ENCODE peak calls at places on chromosome 13, in ten cellular contexts. S, K, X, Y, L, R, U, E, J and O are unnamed samples.

GRCh38 chr13:97653741-97654140 is 219.8 kb downstream of the RAP2A start:
- DNase-seq in L (peak), J (no peak), X (no peak), R (no peak), K (peak), U (no peak), Y (no peak), S (peak), E (no peak), O (no peak)

GRCh38 chr13:84684048-84684662 is 801.9 kb upstream of the SLITRK1 start:
- DNase-seq in Y (no peak), J (no peak), L (peak), R (peak), U (no peak), E (no peak), K (no peak), S (no peak), X (no peak), O (no peak)

GRCh38 chr13:27556109-27556508 is 64.2 kb downstream of the LNX2 start:
- DNase-seq in K (peak), E (no peak), R (no peak), L (peak), U (no peak), S (no peak), X (no peak), Y (peak), J (no peak), O (no peak)

GRCh38 chr13:44241638-44242037 is 132.0 kb upstream of the SERP2 start:
- DNase-seq in S (no peak), J (no peak), Y (no peak), K (no peak), E (no peak), R (no peak), X (no peak), L (no peak), U (no peak), O (no peak)

GRCh38 chr13:105763851-105764250 is 771.6 kb downstream of the EFNB2 start:
- DNase-seq in J (no peak), R (no peak), U (no peak), S (no peak), X (no peak), K (no peak), L (peak), E (no peak), Y (no peak), O (no peak)

GRCh38 chr13:68199271-68199670 is 969.1 kb upstream of the PCDH9 start:
- DNase-seq in R (no peak), L (no peak), E (no peak), Y (no peak), K (no peak), J (no peak), X (no peak), U (no peak), S (no peak), O (no peak)

GRCh38 chr13:51007216-51007615 is 97.6 kb downstream of the RNASEH2B start:
- DNase-seq in J (no peak), L (no peak), R (no peak), Y (no peak), K (no peak), X (no peak), S (no peak), E (no peak), U (no peak), O (no peak)

GRCh38 chr13:77545626-77546412 is 10.3 kb downstream of the SCEL start:
- DNase-seq in K (no peak), X (no peak), L (no peak), R (no peak), U (no peak), Y (no peak), E (no peak), S (no peak), J (no peak), O (no peak)

GRCh38 chr13:70391678-70392077 is 283.4 kb upstream of the KLHL1 start:
- DNase-seq in J (no peak), K (no peak), X (no peak), R (peak), U (no peak), Y (no peak), L (no peak), E (no peak), S (no peak), O (no peak)

GRCh38 chr13:30186644-30187431 is 120.5 kb downstream of the KATNAL1 start:
- DNase-seq in S (no peak), L (no peak), X (no peak), R (no peak), U (no peak), Y (no peak), J (no peak), K (no peak), E (no peak), O (no peak)

GRCh38 chr13:32911506-32911905 is 104.7 kb upstream of the KL start:
- DNase-seq in E (no peak), X (no peak), K (peak), R (peak), L (peak), J (peak), Y (peak), S (peak), U (no peak), O (no peak)

GRCh38 chr13:52925221-52925620 is 76.8 kb upstream of the PCDH8 start:
- DNase-seq in U (no peak), K (no peak), S (no peak), Y (peak), J (no peak), X (no peak), E (no peak), R (peak), L (no peak), O (no peak)

GRCh38 chr13:40206241-40207109 is 460.0 kb downstream of the FOXO1 start:
- DNase-seq in U (no peak), Y (no peak), K (no peak), R (no peak), E (peak), S (no peak), X (peak), J (peak), L (peak), O (peak)

GRCh38 chr13:37490176-37490575 is 108.4 kb downstream of the POSTN start:
- DNase-seq in K (no peak), Y (no peak), J (no peak), S (no peak), R (no peak), X (no peak), U (no peak), L (no peak), E (no peak), O (no peak)

GRCh38 chr13:40910324-40911050 is 108.6 kb downstream of the ELF1 start:
- DNase-seq in J (no peak), K (no peak), U (no peak), R (no peak), E (peak), L (peak), S (no peak), Y (no peak), X (no peak), O (peak)

GRCh38 chr13:31101511-31102170 is 60.1 kb downstream of the HSPH1 start:
- DNase-seq in U (no peak), R (no peak), L (no peak), K (no peak), J (no peak), Y (peak), X (no peak), E (no peak), S (no peak), O (no peak)

GRCh38 chr13:31199849-31200635 is at the start of gene B3GLCT:
- DNase-seq in S (peak), K (peak), E (peak), L (peak), U (no peak), X (peak), J (peak), R (peak), Y (peak), O (peak)

GRCh38 chr13:53198699-53199098 is 170.1 kb downstream of the OLFM4 start:
- DNase-seq in L (no peak), E (no peak), R (no peak), Y (no peak), U (no peak), S (no peak), X (no peak), J (no peak), K (no peak), O (no peak)

GRCh38 chr13:28037399-28037798 is 48.9 kb upstream of the URAD start:
- DNase-seq in K (peak), L (peak), E (peak), J (no peak), U (no peak), Y (no peak), R (no peak), X (no peak), S (no peak), O (no peak)

GRCh38 chr13:41345165-41345920 is 34.3 kb downstream of the NAA16 start:
- DNase-seq in E (no peak), J (no peak), R (no peak), Y (no peak), U (no peak), S (no peak), K (no peak), L (no peak), X (no peak), O (no peak)

GRCh38 chr13:97327071-97327470 is 104.9 kb downstream of the MBNL2 start:
- DNase-seq in J (no peak), U (no peak), S (no peak), L (no peak), X (no peak), Y (no peak), E (no peak), R (no peak), K (no peak), O (no peak)

GRCh38 chr13:25065974-25066770 is 29.8 kb upstream of the PABPC3 start:
- DNase-seq in R (no peak), X (no peak), S (no peak), J (no peak), Y (no peak), E (no peak), U (no peak), L (no peak), K (no peak), O (no peak)

GRCh38 chr13:70634893-70635292 is 526.6 kb upstream of the KLHL1 start:
- DNase-seq in L (no peak), K (no peak), S (no peak), E (no peak), J (no peak), U (no peak), X (no peak), Y (no peak), R (no peak), O (no peak)

GRCh38 chr13:33547035-33547434 is 261.5 kb upstream of the STARD13 start:
- DNase-seq in K (no peak), R (no peak), L (no peak), X (no peak), U (no peak), E (no peak), J (no peak), Y (no peak), S (no peak), O (no peak)

GRCh38 chr13:27383104-27383921 is 41.1 kb upstream of the GTF3A start:
- DNase-seq in Y (no peak), X (no peak), U (no peak), R (peak), E (no peak), L (no peak), S (no peak), J (no peak), K (no peak), O (no peak)

GRCh38 chr13:43195551-43195950 is 172.2 kb downstream of the DNAJC15 start:
- DNase-seq in R (no peak), X (no peak), J (no peak), E (no peak), K (no peak), S (no peak), L (no peak), Y (no peak), U (no peak), O (no peak)

GRCh38 chr13:98447881-98448641 is 128.8 kb downstream of the STK24 start:
- DNase-seq in X (no peak), E (peak), R (peak), U (no peak), L (no peak), K (no peak), Y (no peak), S (peak), J (no peak), O (peak)

GRCh38 chr13:22074403-22074802 is 403.5 kb downstream of the FGF9 start:
- DNase-seq in X (no peak), K (no peak), U (no peak), R (no peak), E (no peak), J (no peak), L (no peak), S (no peak), Y (no peak), O (no peak)

GRCh38 chr13:24284876-24285275 is 24.5 kb upstream of the C1QTNF9 start:
- DNase-seq in K (no peak), E (no peak), X (no peak), L (no peak), R (no peak), U (no peak), S (no peak), Y (no peak), J (no peak), O (no peak)

GRCh38 chr13:89678722-89679121 is 1668.8 kb upstream of the MIR17HG start:
- DNase-seq in Y (no peak), R (no peak), E (no peak), K (no peak), S (no peak), U (no peak), X (no peak), L (no peak), J (no peak), O (no peak)

GRCh38 chr13:43874512-43875092 is 4.9 kb downstream of the CCDC122 start:
- DNase-seq in L (no peak), J (peak), E (no peak), Y (peak), S (peak), U (no peak), K (peak), X (no peak), R (no peak), O (no peak)

GRCh38 chr13:37701306-37701705 is 102.7 kb upstream of the POSTN start:
- DNase-seq in Y (peak), U (no peak), S (peak), K (no peak), R (no peak), L (no peak), X (no peak), E (no peak), J (no peak), O (no peak)

GRCh38 chr13:33112745-33113144 is 96.5 kb downstream of the KL start:
- DNase-seq in L (no peak), E (no peak), K (no peak), U (no peak), S (no peak), X (no peak), J (no peak), Y (no peak), R (no peak), O (no peak)

GRCh38 chr13:104414771-104415170 is 1348.6 kb upstream of the SLC10A2 start:
- DNase-seq in E (no peak), R (peak), S (no peak), K (no peak), L (no peak), Y (no peak), U (no peak), J (no peak), X (no peak), O (no peak)

GRCh38 chr13:56352901-56353300 is 787.8 kb upstream of the PRR20A start:
- DNase-seq in R (no peak), L (no peak), Y (no peak), J (no peak), X (no peak), K (no peak), E (no peak), U (no peak), S (no peak), O (no peak)

GRCh38 chr13:59178344-59178743 is 985.4 kb downstream of the DIAPH3 start:
- DNase-seq in S (peak), U (no peak), L (no peak), J (no peak), Y (peak), E (no peak), R (no peak), X (no peak), K (no peak), O (no peak)

GRCh38 chr13:38582133-38582532 is 104.7 kb upstream of the FREM2 start:
- DNase-seq in L (peak), E (no peak), J (peak), S (peak), U (no peak), Y (peak), X (no peak), R (peak), K (no peak), O (no peak)

GRCh38 chr13:90485441-90485840 is 862.0 kb upstream of the MIR17HG start:
- DNase-seq in R (no peak), S (peak), L (peak), K (peak), X (no peak), Y (peak), U (no peak), E (no peak), J (no peak), O (no peak)